ENCODE peak calls at places on chromosome 7, in six cellular contexts. One of them, this sample, is unnamed.
A peak's percentile ranks its signal among the peaks of the same experiment; 100 is the strongest.

GRCh38 chr7:41882271-41882670 is 179.4 kb upstream of the INHBA start:
- DNase-seq in Peyer's patch: no peak
- DNase-seq in Caco-2: no peak
- DNase-seq in A549: no peak
- DNase-seq in GM23338: no peak
- DNase-seq in epithelial cell of esophagus: no peak
- DNase-seq in this sample: no peak

GRCh38 chr7:109101332-109101731 is 531.7 kb downstream of the DNAJB9 start:
- DNase-seq in Peyer's patch: no peak
- DNase-seq in Caco-2: no peak
- DNase-seq in A549: no peak
- DNase-seq in GM23338: peak; percentile 45
- DNase-seq in epithelial cell of esophagus: no peak
- DNase-seq in this sample: no peak

GRCh38 chr7:41313171-41313570 is 389.7 kb downstream of the INHBA start:
- DNase-seq in Peyer's patch: no peak
- DNase-seq in Caco-2: no peak
- DNase-seq in A549: no peak
- DNase-seq in GM23338: no peak
- DNase-seq in epithelial cell of esophagus: peak; percentile 15
- DNase-seq in this sample: no peak

GRCh38 chr7:106139253-106140251 is 27.4 kb upstream of the SYPL1 start:
- DNase-seq in Peyer's patch: no peak
- DNase-seq in Caco-2: no peak
- DNase-seq in A549: no peak
- DNase-seq in GM23338: no peak
- DNase-seq in epithelial cell of esophagus: no peak
- DNase-seq in this sample: no peak

GRCh38 chr7:27161721-27162547 is 3.4 kb downstream of the HOXA9 start:
- DNase-seq in Peyer's patch: peak; percentile 56
- DNase-seq in Caco-2: no peak
- DNase-seq in A549: no peak
- DNase-seq in GM23338: peak; percentile 42
- DNase-seq in epithelial cell of esophagus: no peak
- DNase-seq in this sample: peak; percentile 14

GRCh38 chr7:151244156-151244870 is 4.2 kb downstream of the SMARCD3 start:
- DNase-seq in Peyer's patch: peak; percentile 71
- DNase-seq in Caco-2: peak; percentile 49
- DNase-seq in A549: peak; percentile 42
- DNase-seq in GM23338: peak; percentile 85
- DNase-seq in epithelial cell of esophagus: peak; percentile 50
- DNase-seq in this sample: no peak

GRCh38 chr7:27946351-27946750 is 206.4 kb downstream of the TAX1BP1 start:
- DNase-seq in Peyer's patch: no peak
- DNase-seq in Caco-2: no peak
- DNase-seq in A549: no peak
- DNase-seq in GM23338: no peak
- DNase-seq in epithelial cell of esophagus: no peak
- DNase-seq in this sample: no peak

GRCh38 chr7:18086165-18087030 is 58.8 kb upstream of the PRPS1L1 start:
- DNase-seq in Peyer's patch: no peak
- DNase-seq in Caco-2: peak; percentile 35
- DNase-seq in A549: peak; percentile 12
- DNase-seq in GM23338: peak; percentile 59
- DNase-seq in epithelial cell of esophagus: peak; percentile 13
- DNase-seq in this sample: peak; percentile 20

GRCh38 chr7:135710417-135711138 is 17.4 kb downstream of the SLC13A4 start:
- DNase-seq in Peyer's patch: no peak
- DNase-seq in Caco-2: peak; percentile 37
- DNase-seq in A549: peak; percentile 25
- DNase-seq in GM23338: peak; percentile 70
- DNase-seq in epithelial cell of esophagus: no peak
- DNase-seq in this sample: no peak

GRCh38 chr7:123747620-123748141 is 1.1 kb downstream of the WASL start:
- DNase-seq in Peyer's patch: peak; percentile 64
- DNase-seq in Caco-2: peak; percentile 78
- DNase-seq in A549: peak; percentile 72
- DNase-seq in GM23338: peak; percentile 83
- DNase-seq in epithelial cell of esophagus: peak; percentile 88
- DNase-seq in this sample: no peak

GRCh38 chr7:81690251-81690650 is 79.6 kb downstream of the HGF start:
- DNase-seq in Peyer's patch: no peak
- DNase-seq in Caco-2: no peak
- DNase-seq in A549: no peak
- DNase-seq in GM23338: peak; percentile 79
- DNase-seq in epithelial cell of esophagus: peak; percentile 13
- DNase-seq in this sample: no peak

GRCh38 chr7:66043681-66044497 is 31.7 kb upstream of the ASL start:
- DNase-seq in Peyer's patch: peak; percentile 72
- DNase-seq in Caco-2: peak; percentile 63
- DNase-seq in A549: no peak
- DNase-seq in GM23338: peak; percentile 83
- DNase-seq in epithelial cell of esophagus: peak; percentile 43
- DNase-seq in this sample: peak; percentile 16

GRCh38 chr7:132956556-132956955 is 125.3 kb downstream of the CHCHD3 start:
- DNase-seq in Peyer's patch: no peak
- DNase-seq in Caco-2: no peak
- DNase-seq in A549: no peak
- DNase-seq in GM23338: no peak
- DNase-seq in epithelial cell of esophagus: no peak
- DNase-seq in this sample: no peak

GRCh38 chr7:98831641-98832221 is 38.1 kb downstream of the TMEM130 start:
- DNase-seq in Peyer's patch: peak; percentile 49
- DNase-seq in Caco-2: peak; percentile 29
- DNase-seq in A549: peak; percentile 41
- DNase-seq in GM23338: peak; percentile 82
- DNase-seq in epithelial cell of esophagus: no peak
- DNase-seq in this sample: no peak

GRCh38 chr7:2701832-2702593 is 14.0 kb downstream of the AMZ1 start:
- DNase-seq in Peyer's patch: no peak
- DNase-seq in Caco-2: no peak
- DNase-seq in A549: no peak
- DNase-seq in GM23338: no peak
- DNase-seq in epithelial cell of esophagus: no peak
- DNase-seq in this sample: no peak

GRCh38 chr7:29763266-29763665 is 43.0 kb upstream of the WIPF3 start:
- DNase-seq in Peyer's patch: no peak
- DNase-seq in Caco-2: no peak
- DNase-seq in A549: no peak
- DNase-seq in GM23338: no peak
- DNase-seq in epithelial cell of esophagus: no peak
- DNase-seq in this sample: no peak

GRCh38 chr7:54814401-54814800 is 55.4 kb upstream of the SEC61G start:
- DNase-seq in Peyer's patch: no peak
- DNase-seq in Caco-2: no peak
- DNase-seq in A549: peak; percentile 13
- DNase-seq in GM23338: no peak
- DNase-seq in epithelial cell of esophagus: no peak
- DNase-seq in this sample: no peak

GRCh38 chr7:54906963-54907362 is 111.9 kb upstream of the EGFR start:
- DNase-seq in Peyer's patch: no peak
- DNase-seq in Caco-2: no peak
- DNase-seq in A549: no peak
- DNase-seq in GM23338: no peak
- DNase-seq in epithelial cell of esophagus: no peak
- DNase-seq in this sample: no peak

GRCh38 chr7:5420841-5421625 is 2.6 kb downstream of the TNRC18 start:
- DNase-seq in Peyer's patch: peak; percentile 54
- DNase-seq in Caco-2: no peak
- DNase-seq in A549: no peak
- DNase-seq in GM23338: no peak
- DNase-seq in epithelial cell of esophagus: no peak
- DNase-seq in this sample: peak; percentile 47

GRCh38 chr7:73353243-73353642 is 25.3 kb downstream of the FKBP6 start:
- DNase-seq in Peyer's patch: no peak
- DNase-seq in Caco-2: no peak
- DNase-seq in A549: no peak
- DNase-seq in GM23338: no peak
- DNase-seq in epithelial cell of esophagus: no peak
- DNase-seq in this sample: no peak

GRCh38 chr7:30525409-30525808 is 20.8 kb upstream of the GGCT start:
- DNase-seq in Peyer's patch: peak; percentile 74
- DNase-seq in Caco-2: no peak
- DNase-seq in A549: no peak
- DNase-seq in GM23338: no peak
- DNase-seq in epithelial cell of esophagus: no peak
- DNase-seq in this sample: no peak

GRCh38 chr7:87715511-87715910 is 87.3 kb downstream of the RUNDC3B start:
- DNase-seq in Peyer's patch: no peak
- DNase-seq in Caco-2: no peak
- DNase-seq in A549: no peak
- DNase-seq in GM23338: no peak
- DNase-seq in epithelial cell of esophagus: no peak
- DNase-seq in this sample: no peak

GRCh38 chr7:102169651-102170416 is 116.8 kb upstream of the SH2B2 start:
- DNase-seq in Peyer's patch: no peak
- DNase-seq in Caco-2: no peak
- DNase-seq in A549: no peak
- DNase-seq in GM23338: no peak
- DNase-seq in epithelial cell of esophagus: no peak
- DNase-seq in this sample: no peak

GRCh38 chr7:6133249-6133648 is 102.1 kb downstream of the ANKRD61 start:
- DNase-seq in Peyer's patch: no peak
- DNase-seq in Caco-2: no peak
- DNase-seq in A549: no peak
- DNase-seq in GM23338: no peak
- DNase-seq in epithelial cell of esophagus: no peak
- DNase-seq in this sample: no peak

GRCh38 chr7:30548762-30549344 is 44.2 kb upstream of the GGCT start:
- DNase-seq in Peyer's patch: peak; percentile 83
- DNase-seq in Caco-2: peak; percentile 76
- DNase-seq in A549: peak; percentile 69
- DNase-seq in GM23338: peak; percentile 95
- DNase-seq in epithelial cell of esophagus: peak; percentile 83
- DNase-seq in this sample: no peak

GRCh38 chr7:146878901-146879300 is 762.3 kb downstream of the CNTNAP2 start:
- DNase-seq in Peyer's patch: no peak
- DNase-seq in Caco-2: no peak
- DNase-seq in A549: no peak
- DNase-seq in GM23338: no peak
- DNase-seq in epithelial cell of esophagus: no peak
- DNase-seq in this sample: no peak

GRCh38 chr7:127252736-127253288 is at the start of gene GRM8:
- DNase-seq in Peyer's patch: peak; percentile 48
- DNase-seq in Caco-2: peak; percentile 37
- DNase-seq in A549: peak; percentile 13
- DNase-seq in GM23338: peak; percentile 87
- DNase-seq in epithelial cell of esophagus: peak; percentile 22
- DNase-seq in this sample: peak; percentile 29

GRCh38 chr7:44213872-44214595 is 13.3 kb downstream of the YKT6 start:
- DNase-seq in Peyer's patch: no peak
- DNase-seq in Caco-2: peak; percentile 68
- DNase-seq in A549: peak; percentile 63
- DNase-seq in GM23338: peak; percentile 89
- DNase-seq in epithelial cell of esophagus: peak; percentile 61
- DNase-seq in this sample: no peak

GRCh38 chr7:41698114-41698513 is 4.8 kb downstream of the INHBA start:
- DNase-seq in Peyer's patch: no peak
- DNase-seq in Caco-2: no peak
- DNase-seq in A549: no peak
- DNase-seq in GM23338: no peak
- DNase-seq in epithelial cell of esophagus: no peak
- DNase-seq in this sample: no peak

GRCh38 chr7:5773661-5774086 is 7.8 kb downstream of the RNF216 start:
- DNase-seq in Peyer's patch: no peak
- DNase-seq in Caco-2: no peak
- DNase-seq in A549: peak; percentile 55
- DNase-seq in GM23338: no peak
- DNase-seq in epithelial cell of esophagus: peak; percentile 92
- DNase-seq in this sample: no peak

GRCh38 chr7:157881062-157881771 is 544.4 kb downstream of the DNAJB6 start:
- DNase-seq in Peyer's patch: no peak
- DNase-seq in Caco-2: no peak
- DNase-seq in A549: no peak
- DNase-seq in GM23338: no peak
- DNase-seq in epithelial cell of esophagus: no peak
- DNase-seq in this sample: no peak

GRCh38 chr7:128266891-128267839 is 26.1 kb downstream of the LEP start:
- DNase-seq in Peyer's patch: peak; percentile 49
- DNase-seq in Caco-2: peak; percentile 52
- DNase-seq in A549: no peak
- DNase-seq in GM23338: peak; percentile 81
- DNase-seq in epithelial cell of esophagus: peak; percentile 87
- DNase-seq in this sample: no peak
- TF ChIP-seq CTCF in Peyer's patch: no peak
- TF ChIP-seq CTCF in Caco-2: no peak
- TF ChIP-seq CTCF in A549: no peak
- TF ChIP-seq CTCF in GM23338: peak; percentile 29
- TF ChIP-seq CTCF in epithelial cell of esophagus: no peak
- TF ChIP-seq CTCF in this sample: no peak

DNA sequence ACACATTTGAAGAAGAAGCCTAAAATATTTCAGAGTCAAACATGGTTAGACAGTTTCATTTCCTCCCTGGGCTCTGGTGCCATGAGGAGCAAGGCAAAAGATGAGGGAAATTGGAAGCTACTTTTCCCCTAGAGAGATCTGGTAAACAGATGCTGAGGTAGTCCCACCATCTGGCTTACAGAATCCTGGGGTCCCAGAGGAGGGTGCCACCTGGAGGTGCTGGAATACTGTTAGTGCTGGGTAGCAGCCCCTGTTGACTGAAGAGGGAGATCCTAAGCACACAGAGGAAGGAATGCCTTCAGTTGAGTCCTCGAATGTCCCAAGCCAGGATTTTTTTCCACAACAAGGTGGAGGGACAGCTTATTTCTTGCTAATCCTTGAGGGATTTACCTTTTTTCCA is 160.1 kb downstream of the FZD1 start:
- DNase-seq in Peyer's patch: no peak
- DNase-seq in Caco-2: no peak
- DNase-seq in A549: no peak
- DNase-seq in GM23338: peak; percentile 72
- DNase-seq in epithelial cell of esophagus: no peak
- DNase-seq in this sample: no peak
- TF ChIP-seq CTCF in Peyer's patch: no peak
- TF ChIP-seq CTCF in Caco-2: no peak
- TF ChIP-seq CTCF in A549: no peak
- TF ChIP-seq CTCF in GM23338: peak; percentile 72
- TF ChIP-seq CTCF in epithelial cell of esophagus: no peak
- TF ChIP-seq CTCF in this sample: no peak

DNA sequence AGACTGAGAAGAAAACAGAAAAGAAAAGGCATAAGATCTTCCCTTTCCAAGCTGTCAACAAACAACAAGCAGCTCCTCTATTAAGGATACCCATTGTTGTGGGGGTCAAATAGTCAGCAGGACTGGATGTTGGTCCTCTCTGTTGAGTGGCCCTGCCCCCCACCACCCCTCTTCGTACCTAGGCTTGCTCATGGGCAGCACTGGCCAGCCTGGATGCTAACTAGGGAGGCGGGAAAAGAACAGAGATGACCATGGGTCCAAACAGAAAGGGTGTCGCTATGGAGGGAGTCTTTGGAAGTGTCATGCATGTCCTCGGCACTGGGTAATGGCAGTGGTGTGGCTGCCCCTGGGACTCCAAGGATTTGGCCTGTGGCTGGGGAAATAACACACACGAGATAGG is 45.6 kb downstream of the SPDYE5 start:
- DNase-seq in Peyer's patch: peak; percentile 22
- DNase-seq in Caco-2: no peak
- DNase-seq in A549: no peak
- DNase-seq in GM23338: no peak
- DNase-seq in epithelial cell of esophagus: no peak
- DNase-seq in this sample: no peak
- TF ChIP-seq CTCF in Peyer's patch: no peak
- TF ChIP-seq CTCF in Caco-2: no peak
- TF ChIP-seq CTCF in A549: no peak
- TF ChIP-seq CTCF in GM23338: no peak
- TF ChIP-seq CTCF in epithelial cell of esophagus: no peak
- TF ChIP-seq CTCF in this sample: no peak

GRCh38 chr7:40147371-40148246 is 12.8 kb downstream of the SUGCT start:
- DNase-seq in Peyer's patch: no peak
- DNase-seq in Caco-2: no peak
- DNase-seq in A549: no peak
- DNase-seq in GM23338: peak; percentile 49
- DNase-seq in epithelial cell of esophagus: no peak
- DNase-seq in this sample: no peak
- TF ChIP-seq CTCF in Peyer's patch: no peak
- TF ChIP-seq CTCF in Caco-2: no peak
- TF ChIP-seq CTCF in A549: no peak
- TF ChIP-seq CTCF in GM23338: peak; percentile 49
- TF ChIP-seq CTCF in epithelial cell of esophagus: no peak
- TF ChIP-seq CTCF in this sample: no peak